ENCODE peak calls at places on chromosomes 2 and 18, in seven cellular contexts. A, P, V, N, Q, C and I are unnamed samples.

GRCh38 chr2:101982630-101983029 is 9.1 kb upstream of the IL1R2 start:
- DNase-seq in A (no peak), P (no peak), V (no peak), N (no peak), Q (no peak), C (no peak), I (no peak)

GRCh38 chr2:238790877-238791276 is 57.0 kb upstream of the TWIST2 start:
- DNase-seq in A (no peak), P (no peak), V (no peak), N (no peak), Q (no peak), C (no peak), I (no peak)

GRCh38 chr2:199524689-199525574 is 67.2 kb upstream of the SATB2 start:
- DNase-seq in A (no peak), P (no peak), V (no peak), N (no peak), Q (no peak), C (no peak), I (no peak)

GRCh38 chr2:190466819-190467444 is 58.8 kb downstream of the MFSD6 start:
- DNase-seq in A (no peak), P (no peak), V (no peak), N (no peak), Q (no peak), C (no peak), I (no peak)

GRCh38 chr2:231221761-231222160 is 23.3 kb downstream of the ARMC9 start:
- DNase-seq in A (no peak), P (no peak), V (no peak), N (no peak), Q (no peak), C (no peak), I (no peak)

GRCh38 chr2:99772766-99773331 is 283.0 kb upstream of the REV1 start:
- DNase-seq in A (no peak), P (no peak), V (no peak), N (no peak), Q (no peak), C (no peak), I (no peak)

GRCh38 chr18:7524786-7525185 is 42.3 kb upstream of the PTPRM start:
- DNase-seq in A (no peak), P (no peak), V (no peak), N (no peak), Q (no peak), C (no peak), I (no peak)

GRCh38 chr18:53819174-53819573 is 405.3 kb downstream of the MBD2 start:
- DNase-seq in A (no peak), P (no peak), V (no peak), N (no peak), Q (no peak), C (no peak), I (no peak)

GRCh38 chr2:160836755-160837154 is 323.5 kb upstream of the TANK start:
- DNase-seq in A (peak), P (peak), V (no peak), N (no peak), Q (no peak), C (no peak), I (no peak)

GRCh38 chr18:11654736-11655604 is 34.1 kb upstream of the GNAL start:
- DNase-seq in A (peak), P (no peak), V (no peak), N (no peak), Q (peak), C (peak), I (peak)

GRCh38 chr18:63089041-63089440 is 230.5 kb downstream of the BCL2 start:
- DNase-seq in A (no peak), P (no peak), V (no peak), N (no peak), Q (no peak), C (no peak), I (no peak)

GRCh38 chr2:182248362-182248761 is 178.5 kb downstream of the PDE1A start:
- DNase-seq in A (no peak), P (no peak), V (no peak), N (no peak), Q (no peak), C (no peak), I (no peak)

GRCh38 chr2:234699456-234699855 is 202.6 kb upstream of the ARL4C start:
- DNase-seq in A (no peak), P (no peak), V (no peak), N (no peak), Q (no peak), C (no peak), I (no peak)

GRCh38 chr2:166765141-166765540 is 123.1 kb upstream of the XIRP2 start:
- DNase-seq in A (no peak), P (no peak), V (no peak), N (no peak), Q (no peak), C (no peak), I (no peak)

GRCh38 chr18:24051256-24051947 is 36.8 kb downstream of the TTC39C start:
- DNase-seq in A (peak), P (no peak), V (no peak), N (no peak), Q (peak), C (peak), I (no peak)

GRCh38 chr2:211103989-211104388 is 547.6 kb downstream of the CPS1 start:
- DNase-seq in A (peak), P (no peak), V (no peak), N (peak), Q (no peak), C (no peak), I (peak)

GRCh38 chr2:238945433-238946150 is 97.7 kb downstream of the TWIST2 start:
- DNase-seq in A (peak), P (no peak), V (no peak), N (peak), Q (no peak), C (no peak), I (peak)

GRCh38 chr2:52805901-52806410 is 961.6 kb upstream of the CHAC2 start:
- DNase-seq in A (no peak), P (no peak), V (no peak), N (no peak), Q (no peak), C (no peak), I (no peak)

GRCh38 chr2:65913914-65914786 is 481.8 kb upstream of the SPRED2 start:
- DNase-seq in A (no peak), P (no peak), V (no peak), N (no peak), Q (no peak), C (no peak), I (no peak)

GRCh38 chr2:112703684-112704083 is 17.1 kb upstream of the NT5DC4 start:
- DNase-seq in A (no peak), P (no peak), V (no peak), N (no peak), Q (no peak), C (no peak), I (no peak)

GRCh38 chr18:11795916-11796315 is 55.3 kb upstream of the CHMP1B start:
- DNase-seq in A (no peak), P (no peak), V (no peak), N (no peak), Q (no peak), C (no peak), I (no peak)

GRCh38 chr2:100137318-100137717 is 5.1 kb downstream of the AFF3 start:
- DNase-seq in A (no peak), P (no peak), V (no peak), N (no peak), Q (no peak), C (no peak), I (no peak)

GRCh38 chr2:221563601-221564000 is 8.5 kb downstream of the EPHA4 start:
- DNase-seq in A (no peak), P (no peak), V (no peak), N (no peak), Q (no peak), C (no peak), I (no peak)

GRCh38 chr18:8767356-8767755 is 62.0 kb downstream of the MTCL1 start:
- DNase-seq in A (no peak), P (no peak), V (no peak), N (no peak), Q (no peak), C (no peak), I (no peak)

GRCh38 chr18:80229766-80230745 is 17.3 kb downstream of the PARD6G start:
- DNase-seq in A (no peak), P (no peak), V (no peak), N (no peak), Q (no peak), C (no peak), I (no peak)

GRCh38 chr2:188495990-188496431 is 204.3 kb downstream of the GULP1 start:
- DNase-seq in A (peak), P (no peak), V (no peak), N (no peak), Q (no peak), C (no peak), I (no peak)

GRCh38 chr2:114286438-114286837 is 156.0 kb upstream of the DPP10 start:
- DNase-seq in A (no peak), P (no peak), V (no peak), N (no peak), Q (no peak), C (no peak), I (no peak)

GRCh38 chr2:74201596-74201995 is 3.2 kb downstream of the MTHFD2 start:
- DNase-seq in A (peak), P (no peak), V (no peak), N (no peak), Q (no peak), C (no peak), I (no peak)

GRCh38 chr2:240436626-240437180 is 1.2 kb downstream of the GPC1 start:
- DNase-seq in A (no peak), P (no peak), V (no peak), N (no peak), Q (no peak), C (no peak), I (peak)

GRCh38 chr18:76507830-76508381 is 12.9 kb upstream of the ZNF516 start:
- DNase-seq in A (no peak), P (no peak), V (no peak), N (no peak), Q (no peak), C (no peak), I (peak)

GRCh38 chr2:69946351-69947077 is 14.9 kb downstream of the ASPRV1 start:
- DNase-seq in A (peak), P (no peak), V (peak), N (no peak), Q (peak), C (no peak), I (no peak)

GRCh38 chr2:188582206-188582605 is 290.5 kb downstream of the GULP1 start:
- DNase-seq in A (no peak), P (no peak), V (no peak), N (no peak), Q (no peak), C (no peak), I (no peak)

GRCh38 chr18:2515908-2516625 is 55.2 kb downstream of the METTL4 start:
- DNase-seq in A (peak), P (peak), V (no peak), N (no peak), Q (no peak), C (no peak), I (no peak)

GRCh38 chr2:32008811-32009478 is 1.9 kb downstream of the MEMO1 start:
- DNase-seq in A (peak), P (peak), V (no peak), N (no peak), Q (no peak), C (no peak), I (no peak)

GRCh38 chr2:164032995-164033394 is 297.2 kb upstream of the FIGN start:
- DNase-seq in A (no peak), P (no peak), V (no peak), N (no peak), Q (no peak), C (no peak), I (no peak)

GRCh38 chr2:40039543-40039942 is 260.5 kb upstream of the THUMPD2 start:
- DNase-seq in A (no peak), P (no peak), V (no peak), N (no peak), Q (no peak), C (no peak), I (no peak)

GRCh38 chr2:221779614-221780067 is 207.5 kb upstream of the EPHA4 start:
- DNase-seq in A (peak), P (no peak), V (no peak), N (no peak), Q (no peak), C (no peak), I (no peak)

GRCh38 chr2:113277474-113278072 is 1.1 kb downstream of the PAX8 start:
- DNase-seq in A (no peak), P (no peak), V (no peak), N (no peak), Q (no peak), C (no peak), I (no peak)

GRCh38 chr2:240344904-240345303 is 90.6 kb upstream of the GPC1 start:
- DNase-seq in A (no peak), P (no peak), V (no peak), N (no peak), Q (no peak), C (no peak), I (peak)